ENCODE peak calls at places on chromosomes 6 and 20, in eight cellular contexts. One of them, this sample, is unnamed.

GRCh38 chr6:122268394-122268793 is 131.1 kb upstream of the HSF2 start:
- DNase-seq in BE2C: no peak
- DNase-seq in left ventricle myocardium inferior: no peak
- DNase-seq in AG09309: no peak
- DNase-seq in progenitor cell of endocrine pancreas: no peak
- DNase-seq in GM23338: no peak
- DNase-seq in H9: no peak
- DNase-seq in GM20000: no peak
- DNase-seq in this sample: no peak

GRCh38 chr6:90169328-90169886 is 127.2 kb downstream of the BACH2 start:
- DNase-seq in GM20000: no peak
- DNase-seq in GM23338: no peak
- DNase-seq in BE2C: no peak
- DNase-seq in H9: no peak
- DNase-seq in left ventricle myocardium inferior: no peak
- DNase-seq in progenitor cell of endocrine pancreas: no peak
- DNase-seq in AG09309: no peak
- DNase-seq in this sample: no peak

GRCh38 chr6:72941751-72942150 is 283.5 kb downstream of the KHDC1L start:
- DNase-seq in left ventricle myocardium inferior: no peak
- DNase-seq in GM20000: no peak
- DNase-seq in AG09309: no peak
- DNase-seq in GM23338: no peak
- DNase-seq in BE2C: no peak
- DNase-seq in H9: no peak
- DNase-seq in progenitor cell of endocrine pancreas: no peak
- DNase-seq in this sample: no peak

GRCh38 chr20:823326-823902 is 10.1 kb upstream of the FAM110A start:
- DNase-seq in GM23338: no peak
- DNase-seq in left ventricle myocardium inferior: no peak
- DNase-seq in progenitor cell of endocrine pancreas: no peak
- DNase-seq in BE2C: no peak
- DNase-seq in AG09309: no peak
- DNase-seq in GM20000: no peak
- DNase-seq in H9: no peak
- DNase-seq in this sample: no peak

GRCh38 chr6:667253-667927 is 10.5 kb upstream of the HUS1B start:
- DNase-seq in BE2C: no peak
- DNase-seq in AG09309: no peak
- DNase-seq in GM20000: no peak
- DNase-seq in GM23338: no peak
- DNase-seq in progenitor cell of endocrine pancreas: no peak
- DNase-seq in H9: no peak
- DNase-seq in left ventricle myocardium inferior: no peak
- DNase-seq in this sample: no peak

GRCh38 chr6:18528084-18528743 is 141.1 kb downstream of the RNF144B start:
- DNase-seq in left ventricle myocardium inferior: no peak
- DNase-seq in progenitor cell of endocrine pancreas: no peak
- DNase-seq in AG09309: no peak
- DNase-seq in H9: no peak
- DNase-seq in GM23338: peak; percentile 36
- DNase-seq in BE2C: no peak
- DNase-seq in GM20000: no peak
- DNase-seq in this sample: no peak

GRCh38 chr20:44404204-44405181 is 49.0 kb downstream of the HNF4A start:
- DNase-seq in GM20000: no peak
- DNase-seq in progenitor cell of endocrine pancreas: no peak
- DNase-seq in H9: no peak
- DNase-seq in AG09309: no peak
- DNase-seq in BE2C: no peak
- DNase-seq in left ventricle myocardium inferior: no peak
- DNase-seq in GM23338: no peak
- DNase-seq in this sample: no peak

GRCh38 chr6:90397929-90398674 is 101.5 kb upstream of the BACH2 start:
- DNase-seq in BE2C: no peak
- DNase-seq in left ventricle myocardium inferior: no peak
- DNase-seq in AG09309: no peak
- DNase-seq in GM20000: no peak
- DNase-seq in progenitor cell of endocrine pancreas: no peak
- DNase-seq in H9: no peak
- DNase-seq in GM23338: no peak
- DNase-seq in this sample: no peak

GRCh38 chr20:62007127-62007647 is 58.5 kb downstream of the TAF4 start:
- DNase-seq in H9: no peak
- DNase-seq in left ventricle myocardium inferior: no peak
- DNase-seq in BE2C: no peak
- DNase-seq in GM23338: no peak
- DNase-seq in AG09309: no peak
- DNase-seq in GM20000: no peak
- DNase-seq in progenitor cell of endocrine pancreas: no peak
- DNase-seq in this sample: no peak

GRCh38 chr6:157878039-157878438 is 55.0 kb downstream of the SNX9 start:
- DNase-seq in AG09309: no peak
- DNase-seq in progenitor cell of endocrine pancreas: no peak
- DNase-seq in GM20000: no peak
- DNase-seq in GM23338: no peak
- DNase-seq in BE2C: no peak
- DNase-seq in H9: no peak
- DNase-seq in left ventricle myocardium inferior: no peak
- DNase-seq in this sample: no peak

GRCh38 chr6:133042550-133043120 is 198.5 kb upstream of the EYA4 start:
- DNase-seq in left ventricle myocardium inferior: no peak
- DNase-seq in GM23338: no peak
- DNase-seq in progenitor cell of endocrine pancreas: no peak
- DNase-seq in H9: no peak
- DNase-seq in BE2C: no peak
- DNase-seq in GM20000: no peak
- DNase-seq in AG09309: no peak
- DNase-seq in this sample: no peak

GRCh38 chr6:133041020-133041419 is 200.1 kb upstream of the EYA4 start:
- DNase-seq in left ventricle myocardium inferior: peak; percentile 15
- DNase-seq in BE2C: peak; percentile 85
- DNase-seq in H9: no peak
- DNase-seq in progenitor cell of endocrine pancreas: no peak
- DNase-seq in AG09309: no peak
- DNase-seq in GM23338: no peak
- DNase-seq in GM20000: no peak
- DNase-seq in this sample: no peak

GRCh38 chr6:133034509-133035206 is 206.5 kb upstream of the EYA4 start:
- DNase-seq in BE2C: no peak
- DNase-seq in progenitor cell of endocrine pancreas: no peak
- DNase-seq in H9: no peak
- DNase-seq in AG09309: no peak
- DNase-seq in left ventricle myocardium inferior: no peak
- DNase-seq in GM20000: no peak
- DNase-seq in GM23338: no peak
- DNase-seq in this sample: no peak

DNA sequence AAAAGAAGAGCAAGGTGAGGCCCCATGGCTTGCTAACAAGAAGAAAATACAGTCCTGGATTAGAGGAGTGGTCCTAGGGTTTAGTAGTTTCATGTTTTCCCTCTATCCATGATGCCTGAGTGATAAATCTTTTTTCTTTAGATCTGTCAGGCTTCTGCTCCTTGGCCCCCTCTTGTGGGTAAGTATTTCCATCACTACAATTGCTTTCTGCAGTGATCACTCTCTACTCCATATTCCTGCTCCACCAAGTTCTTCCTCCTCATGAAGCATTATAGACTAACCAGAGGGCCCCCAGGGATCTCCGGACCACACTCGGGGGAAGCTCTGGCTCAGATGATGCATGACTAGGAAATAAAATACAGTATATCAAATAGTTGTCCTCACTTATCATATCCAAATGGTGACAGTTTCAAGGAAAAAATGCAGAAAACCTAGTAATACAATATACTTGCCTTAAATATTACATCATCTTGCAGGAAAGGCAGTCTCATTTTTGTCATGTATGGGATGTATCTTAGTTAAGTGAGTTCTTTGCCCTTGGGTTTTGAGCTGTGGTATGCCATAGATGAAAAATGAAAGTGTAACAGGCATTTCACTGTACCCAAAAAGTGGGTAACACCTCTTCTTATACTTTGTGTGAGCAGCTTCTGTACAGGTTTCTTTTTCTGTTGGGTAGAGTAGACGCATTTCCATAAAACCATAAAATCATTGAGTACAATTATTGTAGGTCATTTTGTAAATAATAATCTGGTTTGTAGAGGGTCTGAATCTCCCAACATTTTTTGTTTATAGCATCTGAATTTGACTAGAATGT is 200.9 kb upstream of the EYA4 start:
- DNase-seq in BE2C: peak; percentile 75
- DNase-seq in GM23338: peak; percentile 59
- DNase-seq in left ventricle myocardium inferior: no peak
- DNase-seq in progenitor cell of endocrine pancreas: no peak
- DNase-seq in AG09309: no peak
- DNase-seq in GM20000: peak; percentile 6
- DNase-seq in H9: no peak
- DNase-seq in this sample: peak; percentile 45
- TF ChIP-seq CTCF in BE2C: peak; percentile 82
- TF ChIP-seq CTCF in GM23338: peak; percentile 67
- TF ChIP-seq CTCF in left ventricle myocardium inferior: peak; percentile 48
- TF ChIP-seq CTCF in progenitor cell of endocrine pancreas: peak; percentile 44
- TF ChIP-seq CTCF in AG09309: peak; percentile 49
- TF ChIP-seq CTCF in GM20000: no peak
- TF ChIP-seq CTCF in H9: peak; percentile 70
- TF ChIP-seq CTCF in this sample: no peak

GRCh38 chr20:59520814-59521213 is 83.5 kb upstream of the PHACTR3 start:
- DNase-seq in GM23338: no peak
- DNase-seq in BE2C: no peak
- DNase-seq in H9: no peak
- DNase-seq in GM20000: no peak
- DNase-seq in progenitor cell of endocrine pancreas: no peak
- DNase-seq in AG09309: no peak
- DNase-seq in left ventricle myocardium inferior: no peak
- DNase-seq in this sample: no peak

GRCh38 chr20:59525500-59526241 is 78.7 kb upstream of the PHACTR3 start:
- DNase-seq in H9: peak; percentile 84
- DNase-seq in GM20000: peak; percentile 60
- DNase-seq in GM23338: peak; percentile 90
- DNase-seq in BE2C: peak; percentile 80
- DNase-seq in progenitor cell of endocrine pancreas: peak; percentile 65
- DNase-seq in left ventricle myocardium inferior: peak; percentile 62
- DNase-seq in AG09309: no peak
- DNase-seq in this sample: peak; percentile 87

DNA sequence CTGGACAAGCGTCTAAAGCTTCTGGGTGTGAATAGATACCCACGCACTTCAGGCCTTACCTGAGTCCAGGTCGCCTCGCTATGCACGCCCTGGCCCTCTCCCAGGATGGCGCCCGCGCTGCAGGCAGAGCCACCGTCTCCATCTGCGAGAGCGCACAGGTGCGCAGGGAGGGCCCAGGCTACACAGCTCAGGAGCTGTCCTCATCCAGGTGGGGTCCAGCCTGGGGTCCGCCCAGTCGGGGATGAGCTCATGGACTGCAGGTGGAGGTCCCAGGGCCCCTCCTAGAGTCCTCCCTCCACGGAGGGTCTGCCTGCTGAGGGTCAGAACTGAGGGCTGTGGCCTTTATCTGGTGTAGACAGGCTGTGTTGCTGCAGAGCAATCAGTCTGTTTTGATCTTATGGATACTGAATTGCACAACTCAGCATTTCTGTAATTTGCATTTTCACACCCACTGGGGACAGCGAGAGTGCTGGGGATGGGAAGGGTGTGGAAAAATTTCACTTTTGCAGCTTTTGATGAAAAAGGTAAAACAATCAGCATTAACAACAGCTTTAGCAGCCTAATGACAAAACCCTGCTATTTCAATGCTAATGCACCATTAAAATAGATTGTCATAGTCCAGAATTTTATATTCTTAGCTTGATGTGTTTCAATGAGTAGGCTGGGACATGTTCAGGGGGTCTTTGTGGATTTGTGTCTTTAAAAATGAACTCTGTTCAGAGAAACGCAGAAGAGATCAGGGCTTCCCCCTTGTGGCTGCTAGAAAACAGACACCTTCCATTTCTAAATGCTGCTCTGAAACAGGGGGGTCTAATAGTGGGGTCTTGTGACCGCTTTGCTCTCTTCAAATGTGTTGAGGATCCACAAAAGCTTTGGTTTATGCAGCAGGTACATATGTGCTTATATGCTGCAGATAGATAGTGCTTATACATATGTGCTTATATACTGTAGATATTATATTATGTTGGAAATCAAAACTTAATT is 77.8 kb upstream of the PHACTR3 start:
- DNase-seq in left ventricle myocardium inferior: no peak
- DNase-seq in AG09309: no peak
- DNase-seq in H9: peak; percentile 43
- DNase-seq in progenitor cell of endocrine pancreas: no peak
- DNase-seq in GM20000: no peak
- DNase-seq in BE2C: no peak
- DNase-seq in GM23338: peak; percentile 55
- DNase-seq in this sample: no peak
- TF ChIP-seq CTCF in left ventricle myocardium inferior: peak; percentile 23
- TF ChIP-seq CTCF in AG09309: peak; percentile 38
- TF ChIP-seq CTCF in H9: peak; percentile 65
- TF ChIP-seq CTCF in progenitor cell of endocrine pancreas: peak; percentile 59
- TF ChIP-seq CTCF in GM20000: no peak
- TF ChIP-seq CTCF in BE2C: peak; percentile 63
- TF ChIP-seq CTCF in GM23338: peak; percentile 40
- TF ChIP-seq CTCF in this sample: no peak

DNA sequence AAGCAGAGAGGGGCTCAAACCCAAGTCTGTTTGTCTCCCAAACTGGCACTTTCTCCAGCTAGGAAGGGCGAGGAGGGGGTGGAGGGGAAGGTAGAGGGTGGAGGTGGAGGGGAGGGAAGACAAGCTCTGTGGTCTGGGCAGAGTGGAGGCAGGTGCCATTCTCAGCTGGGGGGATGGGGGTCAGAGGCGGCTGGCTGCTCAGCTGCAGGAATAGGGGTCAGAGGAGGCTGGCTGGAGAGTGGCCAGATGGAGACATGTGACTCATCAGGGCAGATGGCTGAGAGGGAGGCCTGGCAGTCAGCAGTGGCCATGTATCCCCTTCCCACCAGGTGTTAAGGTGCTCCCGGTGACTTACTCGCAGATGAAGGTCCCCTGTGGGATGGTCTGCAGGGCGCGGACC is 3.5 kb upstream of the SLC44A4 start:
- DNase-seq in BE2C: peak; percentile 78
- DNase-seq in GM20000: no peak
- DNase-seq in left ventricle myocardium inferior: no peak
- DNase-seq in GM23338: no peak
- DNase-seq in H9: no peak
- DNase-seq in AG09309: no peak
- DNase-seq in progenitor cell of endocrine pancreas: no peak
- DNase-seq in this sample: no peak
- TF ChIP-seq CTCF in BE2C: no peak
- TF ChIP-seq CTCF in GM20000: no peak
- TF ChIP-seq CTCF in left ventricle myocardium inferior: no peak
- TF ChIP-seq CTCF in GM23338: no peak
- TF ChIP-seq CTCF in H9: no peak
- TF ChIP-seq CTCF in AG09309: no peak
- TF ChIP-seq CTCF in progenitor cell of endocrine pancreas: no peak
- TF ChIP-seq CTCF in this sample: no peak

DNA sequence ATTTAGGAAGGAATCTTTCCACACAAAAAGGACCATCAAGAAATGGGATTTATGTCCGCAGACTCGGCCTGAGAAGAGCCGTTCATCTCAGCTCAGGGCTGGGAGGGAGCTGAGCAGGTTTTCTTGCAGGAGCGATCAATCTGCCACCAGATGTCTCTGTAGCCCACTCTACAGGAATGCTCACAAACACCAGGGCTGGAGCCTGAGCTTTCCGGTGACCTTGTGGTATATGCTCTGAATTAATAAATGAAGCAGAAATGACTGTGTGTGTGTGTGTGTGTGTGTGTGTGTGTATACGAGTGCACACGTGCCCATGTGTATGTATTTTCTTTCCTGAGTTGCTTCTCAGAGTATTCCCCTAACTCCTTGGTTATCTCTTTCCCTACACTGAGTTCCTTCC is 12.0 kb downstream of the CD83 start:
- DNase-seq in progenitor cell of endocrine pancreas: peak; percentile 25
- DNase-seq in left ventricle myocardium inferior: peak; percentile 38
- DNase-seq in BE2C: peak; percentile 62
- DNase-seq in H9: peak; percentile 69
- DNase-seq in AG09309: peak; percentile 34
- DNase-seq in GM20000: peak; percentile 49
- DNase-seq in GM23338: peak; percentile 86
- DNase-seq in this sample: peak; percentile 44
- TF ChIP-seq CTCF in progenitor cell of endocrine pancreas: peak; percentile 65
- TF ChIP-seq CTCF in left ventricle myocardium inferior: peak; percentile 77
- TF ChIP-seq CTCF in BE2C: peak; percentile 77
- TF ChIP-seq CTCF in H9: peak; percentile 73
- TF ChIP-seq CTCF in AG09309: peak; percentile 69
- TF ChIP-seq CTCF in GM20000: peak; percentile 33
- TF ChIP-seq CTCF in GM23338: peak; percentile 91
- TF ChIP-seq CTCF in this sample: no peak